ENCODE peak calls at places on chromosomes 6 and 20, in six cellular contexts. P, T, R, F, K and H are unnamed samples. For H3K4me1 and H3K9me3, the result is how much of the 10 kb centered on the place peaks cover.

GRCh38 chr6:113447088-113447831 is 409.9 kb upstream of the MARCKS start:
- DNase-seq in F (no peak), P (no peak), T (no peak), R (no peak), K (peak), H (no peak)

GRCh38 chr6:148890091-148890490 is 143.3 kb downstream of the UST start:
- DNase-seq in T (no peak), K (no peak), R (no peak), F (no peak), P (no peak), H (no peak)

GRCh38 chr6:134041093-134041492 is 11.3 kb downstream of the SLC2A12 start:
- DNase-seq in T (peak), K (no peak), R (no peak), P (no peak), F (no peak), H (no peak)

GRCh38 chr6:13005994-13006393 is 289.4 kb downstream of the PHACTR1 start:
- DNase-seq in F (no peak), P (no peak), K (no peak), T (no peak), R (no peak), H (no peak)

GRCh38 chr6:3308106-3308505 is 49.4 kb downstream of the PSMG4 start:
- DNase-seq in R (no peak), K (no peak), P (no peak), F (no peak), T (peak), H (no peak)

GRCh38 chr20:20677186-20677585 is 35.3 kb downstream of the RALGAPA2 start:
- DNase-seq in T (no peak), F (no peak), K (peak), R (no peak), P (no peak), H (no peak)

GRCh38 chr6:11535801-11536230 is 1.7 kb upstream of the TMEM170B start:
- DNase-seq in T (peak), P (peak), K (no peak), R (no peak), F (no peak), H (no peak)

GRCh38 chr6:113539202-113539601 is 317.9 kb upstream of the MARCKS start:
- DNase-seq in R (no peak), K (no peak), T (no peak), P (no peak), F (no peak), H (no peak)

GRCh38 chr6:50543666-50544065 is 169.7 kb upstream of the TFAP2D start:
- DNase-seq in R (no peak), K (no peak), F (no peak), P (no peak), T (no peak), H (no peak)

GRCh38 chr6:160036790-160037206 is 67.9 kb downstream of the IGF2R start:
- DNase-seq in F (no peak), K (peak), T (peak), R (no peak), P (no peak), H (no peak)

GRCh38 chr20:53202781-53203180 is 230.6 kb downstream of the TSHZ2 start:
- DNase-seq in K (no peak), R (no peak), F (no peak), T (no peak), P (no peak), H (no peak)

GRCh38 chr6:166268431-166268830 is 39.8 kb downstream of the PRR18 start:
- DNase-seq in F (no peak), K (no peak), R (no peak), P (no peak), T (peak), H (no peak)

GRCh38 chr6:90643366-90643765 is 56.5 kb upstream of the MAP3K7 start:
- DNase-seq in P (no peak), K (no peak), F (no peak), T (no peak), R (no peak), H (no peak)

GRCh38 chr20:4726710-4727391 is 5.1 kb downstream of the PRND start:
- DNase-seq in F (no peak), P (no peak), R (no peak), T (no peak), K (no peak), H (no peak)

GRCh38 chr20:17902531-17903083 is 66.0 kb downstream of the SNX5 start:
- DNase-seq in T (no peak), F (no peak), P (no peak), R (no peak), K (no peak), H (no peak)
- H3K4me1 ChIP-seq in T (under half), F (under half), P (under half), R (under half), K (under half), H (under half)

GRCh38 chr20:278181-278580 is 12.4 kb downstream of the C20orf96 start:
- DNase-seq in T (no peak), P (no peak), F (no peak), R (no peak), K (no peak), H (no peak)

GRCh38 chr20:275791-276190 is 14.8 kb downstream of the C20orf96 start:
- DNase-seq in T (peak), R (no peak), P (no peak), F (no peak), K (no peak), H (no peak)

GRCh38 chr20:277496-277781 is 13.1 kb downstream of the C20orf96 start:
- DNase-seq in F (no peak), P (no peak), T (no peak), K (no peak), R (no peak), H (no peak)

GRCh38 chr20:276620-277495 is 13.7 kb downstream of the C20orf96 start:
- DNase-seq in T (peak), P (no peak), K (no peak), R (no peak), F (no peak), H (no peak)

GRCh38 chr20:278607-279571 is 11.7 kb downstream of the C20orf96 start:
- DNase-seq in P (peak), F (peak), T (peak), R (no peak), K (no peak), H (no peak)
- H3K4me3 ChIP-seq in P (no peak), F (no peak), T (no peak), R (peak), K (no peak), H (peak)

DNA sequence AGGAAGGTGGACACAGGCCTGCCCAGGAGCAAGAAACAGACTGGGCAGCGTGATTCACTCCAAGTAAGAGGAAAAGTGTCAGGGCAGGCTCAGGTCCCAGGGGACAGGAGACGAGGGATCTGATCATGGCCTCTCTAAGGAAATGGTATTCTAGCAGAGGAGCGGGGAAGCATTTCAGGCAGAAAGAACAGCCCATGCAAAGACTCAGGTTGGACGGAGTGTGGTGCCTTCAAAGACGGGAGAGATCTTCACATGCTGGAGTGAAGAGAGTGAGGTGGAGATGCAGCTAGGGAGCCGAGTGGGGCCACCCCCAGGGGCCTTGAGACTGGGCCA is 161.1 kb downstream of the SYCP2 start:
- DNase-seq in K (no peak), T (no peak), P (no peak), F (no peak), R (no peak), H (no peak)
- H3K9me3 ChIP-seq in K (under half), T (under half), P (under half), F (under half), R (under half), H (under half)

GRCh38 chr20:32006053-32006452 is 4.2 kb upstream of the CCM2L start:
- DNase-seq in P (no peak), K (no peak), F (no peak), T (no peak), R (no peak), H (no peak)
- H3K4me1 ChIP-seq in P (under half), K (under half), F (under half), T (under half), R (under half), H (under half)